ENCODE peak calls at places on chromosomes 6 and 20, in six cellular contexts. N is fibroblast of lung, I is PC-9, H is Peyer's patch, O is lower lobe of right lung, D is thoracic aorta. M is an unnamed sample.

GRCh38 chr6:101853226-101853625 is 459.7 kb downstream of the GRIK2 start:
- DNase-seq in I (no peak), O (no peak), H (no peak), N (no peak), D (no peak), M (no peak)

GRCh38 chr6:160374836-160375560 is 26.8 kb downstream of the SLC22A3 start:
- DNase-seq in D (no peak), O (no peak), N (no peak), H (no peak), I (no peak), M (no peak)

GRCh38 chr20:10563935-10564492 is 109.8 kb downstream of the JAG1 start:
- DNase-seq in O (no peak), D (no peak), I (no peak), H (no peak), N (no peak), M (no peak)

GRCh38 chr6:137821486-137821885 is 45.6 kb upstream of the TNFAIP3 start:
- DNase-seq in D (no peak), I (no peak), N (no peak), O (no peak), H (no peak), M (no peak)

GRCh38 chr6:127971945-127972391 is 71.1 kb upstream of the THEMIS start:
- DNase-seq in N (peak), I (peak), O (no peak), H (no peak), D (no peak), M (peak)

GRCh38 chr6:41051873-41052272 is 1.1 kb upstream of the APOBEC2 start:
- DNase-seq in N (no peak), O (no peak), H (no peak), I (no peak), D (no peak), M (no peak)

GRCh38 chr20:61311656-61312387 is 59.8 kb downstream of the CDH4 start:
- DNase-seq in H (no peak), N (no peak), O (no peak), I (no peak), D (no peak), M (no peak)

GRCh38 chr6:47306887-47307286 is 2.8 kb downstream of the TNFRSF21 start:
- DNase-seq in D (no peak), H (no peak), O (no peak), I (no peak), N (no peak), M (no peak)

GRCh38 chr6:159252955-159253508 is 83.8 kb downstream of the FNDC1 start:
- DNase-seq in H (no peak), N (peak), D (no peak), I (no peak), O (no peak), M (peak)

GRCh38 chr20:32474009-32474716 is 111.0 kb downstream of the NOL4L start:
- DNase-seq in I (no peak), N (no peak), D (no peak), H (no peak), O (no peak), M (no peak)

GRCh38 chr6:157790548-157791160 is 32.4 kb upstream of the SNX9 start:
- DNase-seq in D (no peak), O (no peak), I (no peak), N (peak), H (no peak), M (no peak)

GRCh38 chr20:37749620-37750403 is 56.0 kb downstream of the CTNNBL1 start:
- DNase-seq in O (no peak), D (no peak), I (no peak), N (no peak), H (no peak), M (no peak)

GRCh38 chr20:1291191-1291741 is 25.2 kb downstream of the SNPH start:
- DNase-seq in I (no peak), O (no peak), N (peak), H (no peak), D (no peak), M (peak)

GRCh38 chr6:142746524-142746923 is 198.5 kb downstream of the HIVEP2 start:
- DNase-seq in O (no peak), H (peak), N (peak), D (no peak), I (no peak), M (no peak)

GRCh38 chr20:48703107-48703506 is 124.7 kb downstream of the PREX1 start:
- DNase-seq in O (no peak), I (no peak), N (no peak), H (no peak), D (no peak), M (no peak)

GRCh38 chr6:137702791-137703424 is 164.2 kb upstream of the TNFAIP3 start:
- DNase-seq in I (no peak), N (no peak), O (no peak), H (no peak), D (no peak), M (no peak)

GRCh38 chr6:51415501-51415900 is 596.8 kb downstream of the TFAP2B start:
- DNase-seq in I (no peak), N (no peak), D (no peak), O (no peak), H (no peak), M (no peak)

GRCh38 chr6:43188426-43188825 is 6.4 kb downstream of the CUL9 start:
- DNase-seq in N (no peak), H (peak), I (no peak), D (no peak), O (no peak), M (no peak)

GRCh38 chr20:45138451-45139300 is 14.4 kb upstream of the WFDC12 start:
- DNase-seq in O (peak), N (no peak), D (no peak), H (peak), I (peak), M (no peak)

GRCh38 chr20:1964061-1964460 is 29.8 kb downstream of the PDYN start:
- DNase-seq in D (no peak), O (no peak), N (no peak), H (no peak), I (no peak), M (no peak)

DNA sequence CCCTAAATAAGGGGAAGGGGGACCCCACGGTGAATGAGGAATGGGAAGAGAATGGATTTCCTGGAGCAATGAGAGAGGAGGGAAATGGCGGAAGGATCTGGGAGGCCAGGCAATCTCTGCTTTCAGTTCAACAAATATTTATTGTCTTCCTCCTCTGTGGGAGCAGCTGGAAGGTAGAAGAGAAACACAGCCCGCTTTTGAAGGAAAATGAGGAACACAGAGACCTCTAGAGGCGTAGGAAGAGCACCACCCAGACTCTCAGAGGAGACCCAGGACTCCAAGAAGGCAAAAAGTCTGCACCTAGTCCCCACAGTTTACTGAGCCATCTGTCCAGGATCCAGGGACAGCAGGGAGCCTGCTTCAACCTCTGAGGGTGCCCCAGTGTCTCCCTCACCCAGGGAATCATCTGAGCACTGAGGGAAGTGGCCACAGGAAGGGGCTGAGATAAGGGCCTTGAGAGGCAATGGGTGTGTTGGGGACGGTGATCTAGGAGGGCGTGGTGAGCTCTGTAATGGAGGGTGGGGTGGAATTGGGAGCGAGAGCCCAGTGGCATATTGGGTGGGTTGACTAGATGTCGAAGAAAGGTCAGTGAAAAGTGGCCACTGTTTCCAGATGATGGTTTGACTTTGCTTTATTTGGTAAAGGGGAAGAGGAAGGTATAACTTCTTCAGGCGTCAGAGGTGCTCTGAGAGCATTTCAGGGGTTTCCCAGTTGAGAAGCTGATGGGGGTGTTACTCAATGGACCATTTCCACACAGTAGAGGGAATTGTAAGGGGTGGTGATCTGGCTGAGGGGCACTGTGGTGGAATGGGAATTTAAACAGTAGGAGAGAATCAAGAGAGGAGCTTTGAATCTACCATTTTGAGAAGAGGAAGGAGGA is 610 bp downstream of the PSORS1C1 start:
- DNase-seq in O (no peak), I (peak), H (no peak), D (no peak), N (peak), M (peak)
- TF ChIP-seq CTCF in O (peak), I (peak), H (peak), D (no peak), N (peak), M (peak)

DNA sequence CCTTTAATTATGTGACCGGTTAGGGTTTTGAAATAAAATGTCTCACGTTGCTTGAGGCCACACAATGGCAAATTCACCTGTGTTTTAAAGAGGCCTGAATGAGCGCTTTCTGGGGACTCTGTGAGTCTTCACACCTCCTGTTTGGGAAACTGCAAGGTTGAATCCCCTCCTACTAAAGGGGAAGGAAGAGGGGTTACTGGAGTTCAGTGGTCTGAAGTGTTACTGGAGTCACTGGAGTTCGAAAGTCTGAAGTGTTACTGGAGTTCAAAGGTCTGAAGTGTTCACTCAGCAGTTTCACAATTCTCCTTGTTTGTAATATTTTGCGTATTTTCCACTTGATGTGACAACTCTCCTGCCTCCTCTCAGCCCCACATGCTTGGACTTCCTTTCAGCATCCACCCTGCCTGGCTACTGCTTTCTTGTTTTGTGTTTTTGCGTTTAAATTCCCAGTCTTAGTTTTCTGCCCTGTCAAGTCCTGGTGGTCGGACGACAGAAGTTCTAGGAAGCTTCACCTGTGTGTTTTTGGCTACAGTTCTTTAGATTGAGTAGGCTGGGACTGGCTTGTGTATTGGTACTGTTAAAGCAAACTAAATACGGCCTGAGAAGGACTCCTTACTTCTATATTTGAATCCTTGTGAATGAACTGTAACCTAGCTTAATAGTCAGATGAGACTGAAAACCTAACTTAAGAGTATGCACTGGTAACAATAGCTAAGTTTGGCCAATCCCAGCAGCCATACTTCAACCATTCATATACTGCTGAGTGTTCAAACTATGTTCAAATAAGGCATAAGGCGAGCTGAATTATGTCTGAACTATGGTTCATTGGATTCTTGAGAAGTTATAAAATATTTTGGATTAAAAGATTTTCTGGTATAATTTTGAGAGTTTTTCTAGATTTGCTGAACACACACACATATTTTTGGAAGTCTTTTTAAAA is 2.0 kb downstream of the SMPDL3A start:
- DNase-seq in D (no peak), N (peak), I (no peak), H (no peak), O (no peak), M (no peak)
- TF ChIP-seq CTCF in D (no peak), N (no peak), I (no peak), H (peak), O (no peak), M (no peak)

GRCh38 chr6:145370559-145370958 is 364.8 kb downstream of the EPM2A start:
- DNase-seq in O (no peak), I (no peak), N (no peak), D (no peak), H (no peak), M (no peak)
- TF ChIP-seq CTCF in O (no peak), I (no peak), N (no peak), D (no peak), H (no peak), M (no peak)

GRCh38 chr6:80009531-80009930 is 5.1 kb downstream of the TTK start:
- DNase-seq in O (no peak), D (no peak), N (no peak), H (no peak), I (no peak), M (no peak)

GRCh38 chr6:80004199-80005072 is at the start of gene TTK:
- DNase-seq in D (peak), H (peak), O (peak), I (peak), N (peak), M (peak)

GRCh38 chr6:80005406-80005805 is 957 bp downstream of the TTK start:
- DNase-seq in I (no peak), N (no peak), D (no peak), H (no peak), O (no peak), M (no peak)

GRCh38 chr6:80006541-80006940 is 2.1 kb downstream of the TTK start:
- DNase-seq in D (no peak), O (no peak), N (no peak), I (no peak), H (no peak), M (no peak)

GRCh38 chr6:80010296-80010695 is 5.8 kb downstream of the TTK start:
- DNase-seq in O (no peak), D (no peak), N (no peak), I (no peak), H (no peak), M (no peak)
- TF ChIP-seq CTCF in O (no peak), D (no peak), N (peak), I (no peak), H (no peak), M (peak)

DNA sequence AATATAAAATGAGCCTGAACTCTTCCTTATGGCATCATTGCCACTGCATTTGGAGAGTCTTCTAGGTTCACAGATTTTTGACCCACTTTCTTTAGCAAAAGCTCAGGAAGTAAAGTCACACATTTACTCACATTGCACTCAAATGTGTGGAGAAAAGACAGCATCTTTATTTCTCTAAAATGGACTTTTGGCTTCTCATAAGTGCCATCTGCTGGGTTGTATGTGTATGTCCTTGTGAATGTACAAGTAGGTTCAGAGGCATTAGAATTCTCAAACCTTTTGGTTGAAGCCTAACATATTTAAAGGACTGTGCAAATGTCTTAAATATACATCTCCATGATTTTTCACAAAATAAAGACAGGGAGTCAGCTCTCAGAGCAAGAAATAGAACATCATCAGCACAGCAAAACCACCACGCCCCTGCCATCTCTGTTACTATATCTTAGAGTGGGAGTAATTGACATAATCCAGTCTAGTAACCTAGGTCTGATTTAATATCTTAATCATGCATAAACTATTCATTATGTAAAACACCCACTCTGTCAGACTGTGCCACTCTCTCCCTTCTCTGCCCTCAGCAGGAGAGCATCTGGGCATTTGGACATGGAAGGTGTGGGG is 42.2 kb upstream of the SPTLC3 start:
- DNase-seq in D (no peak), N (peak), I (no peak), O (no peak), H (no peak), M (no peak)
- TF ChIP-seq CTCF in D (peak), N (peak), I (peak), O (no peak), H (peak), M (peak)

GRCh38 chr20:15902493-15902892 is 670.8 kb downstream of the KIF16B start:
- DNase-seq in I (no peak), O (no peak), H (no peak), N (no peak), D (no peak), M (no peak)
- TF ChIP-seq CTCF in I (peak), O (no peak), H (no peak), N (no peak), D (no peak), M (peak)

DNA sequence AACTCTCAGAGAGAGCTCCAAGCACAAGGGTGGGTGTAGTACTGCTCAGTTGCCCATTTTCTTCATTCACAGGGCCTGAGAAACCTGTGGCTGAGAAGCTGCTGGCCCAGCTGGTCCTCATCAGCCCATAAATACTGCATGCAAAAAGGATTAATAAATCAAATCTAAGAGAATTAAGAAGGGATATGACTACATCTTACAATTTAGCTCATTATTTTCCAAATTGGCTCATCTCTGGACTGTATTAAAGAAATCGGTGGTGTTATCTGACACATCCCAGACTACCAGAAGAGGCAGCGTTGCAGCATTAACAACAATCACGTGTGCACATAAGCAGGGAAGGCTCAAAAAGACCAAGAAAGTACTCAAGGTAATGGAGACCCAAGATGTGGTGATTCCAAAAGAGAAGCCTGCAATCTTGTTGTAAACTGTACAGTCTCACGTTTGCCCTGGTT is 90.7 kb downstream of the CD24 start:
- DNase-seq in I (no peak), O (no peak), N (no peak), D (no peak), H (no peak), M (no peak)
- TF ChIP-seq CTCF in I (peak), O (no peak), N (no peak), D (no peak), H (peak), M (peak)

M was measured in HFFc6.